ENCODE peak calls at places on chromosomes 6 and 20, in five cellular contexts. Q is ovary, D is prostate gland, R is right lobe of liver, N is upper lobe of left lung. U is an unnamed sample.
A peak's percentile ranks its signal among the peaks of the same experiment; 100 is the strongest.

GRCh38 chr20:19699132-19699971 is 58.7 kb upstream of the RIN2 start:
- DNase-seq in Q (no peak), D (no peak), R (no peak), N (no peak), U (peak; percentile 55)

GRCh38 chr6:18335948-18336347 is 51.2 kb upstream of the RNF144B start:
- DNase-seq in Q (no peak), D (no peak), R (no peak), N (no peak), U (no peak)

GRCh38 chr20:17530716-17531536 is at the start of gene BFSP1:
- DNase-seq in Q (peak; percentile 53), D (peak; percentile 22), R (peak; percentile 78), N (peak; percentile 48), U (peak; percentile 43)

GRCh38 chr6:121437861-121438651 is 2.6 kb downstream of the GJA1 start:
- DNase-seq in Q (peak; percentile 33), D (peak; percentile 51), R (no peak), N (peak; percentile 52), U (no peak)

GRCh38 chr6:154408906-154409500 is 52.4 kb upstream of the IPCEF1 start:
- DNase-seq in Q (no peak), D (no peak), R (no peak), N (no peak), U (no peak)

GRCh38 chr6:52162940-52163908 is 23.0 kb upstream of the IL17A start:
- DNase-seq in Q (no peak), D (no peak), R (no peak), N (no peak), U (no peak)

GRCh38 chr6:153553627-153554026 is 422.5 kb upstream of the RGS17 start:
- DNase-seq in Q (no peak), D (no peak), R (no peak), N (no peak), U (no peak)

GRCh38 chr6:139376054-139376355 is 1.6 kb upstream of the CITED2 start:
- DNase-seq in Q (no peak), D (no peak), R (no peak), N (peak; percentile 54), U (no peak)

GRCh38 chr6:158924499-158925455 is 75.2 kb downstream of the RSPH3 start:
- DNase-seq in Q (no peak), D (no peak), R (no peak), N (no peak), U (no peak)

GRCh38 chr6:139313784-139314545 is 22.2 kb upstream of the TXLNB start:
- DNase-seq in Q (no peak), D (no peak), R (no peak), N (no peak), U (no peak)

GRCh38 chr6:64439274-64439673 is 803.7 kb downstream of the PHF3 start:
- DNase-seq in Q (no peak), D (no peak), R (no peak), N (no peak), U (no peak)

GRCh38 chr20:38534756-38535155 is 46.2 kb upstream of the ADIG start:
- DNase-seq in Q (no peak), D (no peak), R (no peak), N (no peak), U (no peak)

GRCh38 chr6:102812242-102812641 is 1418.7 kb downstream of the GRIK2 start:
- DNase-seq in Q (no peak), D (no peak), R (no peak), N (no peak), U (no peak)

GRCh38 chr6:6695711-6696048 is 107.2 kb downstream of the LY86 start:
- DNase-seq in Q (no peak), D (no peak), R (no peak), N (no peak), U (no peak)

GRCh38 chr6:3592371-3592941 is 135.6 kb upstream of the SLC22A23 start:
- DNase-seq in Q (no peak), D (no peak), R (no peak), N (no peak), U (peak; percentile 60)

GRCh38 chr20:4545526-4545925 is 176.2 kb upstream of the PRND start:
- DNase-seq in Q (no peak), D (no peak), R (no peak), N (no peak), U (no peak)

GRCh38 chr6:127022297-127022696 is 96.2 kb upstream of the RSPO3 start:
- DNase-seq in Q (no peak), D (peak; percentile 15), R (no peak), N (peak; percentile 40), U (no peak)

GRCh38 chr6:124881898-124882579 is 80.2 kb upstream of the RNF217 start:
- DNase-seq in Q (no peak), D (no peak), R (no peak), N (no peak), U (no peak)

GRCh38 chr6:78701407-78701806 is 165.9 kb upstream of the IRAK1BP1 start:
- DNase-seq in Q (no peak), D (no peak), R (no peak), N (no peak), U (no peak)

GRCh38 chr6:113633638-113634037 is 223.5 kb upstream of the MARCKS start:
- DNase-seq in Q (no peak), D (no peak), R (no peak), N (no peak), U (no peak)

GRCh38 chr6:38148606-38149005 is 329.1 kb downstream of the ZFAND3 start:
- DNase-seq in Q (no peak), D (no peak), R (no peak), N (no peak), U (no peak)

GRCh38 chr6:26224940-26225847 is 138.0 kb downstream of the HFE start:
- DNase-seq in Q (peak; percentile 28), D (peak; percentile 57), R (no peak), N (no peak), U (no peak)

GRCh38 chr6:26401987-26402658 is at the start of gene BTN3A1:
- DNase-seq in Q (peak; percentile 55), D (peak; percentile 67), R (peak; percentile 70), N (peak; percentile 75), U (peak; percentile 60)

GRCh38 chr20:36167826-36168634 is 13.5 kb downstream of the EPB41L1 start:
- DNase-seq in Q (no peak), D (no peak), R (no peak), N (peak; percentile 64), U (peak; percentile 86)

DNA sequence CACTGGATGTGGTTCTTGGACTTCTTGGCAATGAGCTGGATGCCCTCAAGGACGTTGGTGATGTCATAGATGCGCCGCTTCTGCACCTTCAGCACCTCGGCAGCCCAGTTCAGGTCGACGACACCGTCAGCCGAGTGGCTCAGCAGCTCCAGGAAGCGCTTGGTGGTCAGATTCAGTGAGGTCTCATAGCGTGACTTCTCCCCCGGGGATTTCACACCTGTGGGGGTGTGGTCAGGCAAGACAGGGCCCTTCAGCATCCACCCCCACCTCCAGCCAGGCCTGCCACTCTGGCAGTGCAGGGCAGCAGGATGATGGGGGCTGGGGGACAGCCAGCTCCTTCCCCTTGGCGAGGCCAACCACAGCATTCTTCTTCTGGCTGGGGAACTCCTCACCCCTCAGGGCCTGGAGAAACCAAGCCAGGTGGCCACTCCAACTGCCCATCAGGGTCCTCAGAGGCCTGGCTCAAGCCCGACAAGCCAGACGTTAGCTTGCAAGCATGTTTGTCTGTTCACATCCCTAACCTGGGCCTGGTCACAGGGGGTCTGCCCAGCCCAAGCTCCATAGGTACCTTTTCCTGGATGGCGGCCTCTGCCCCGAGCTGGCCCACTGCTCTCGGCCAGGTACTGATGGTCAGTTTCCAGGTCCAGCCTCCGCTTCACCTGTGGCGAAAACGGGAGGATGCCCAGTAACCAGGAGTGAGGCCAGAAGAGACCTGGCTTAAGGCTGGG is 5.7 kb upstream of the NECAB3 start:
- DNase-seq in Q (no peak), D (no peak), R (no peak), N (no peak), U (no peak)
- TF ChIP-seq POLR2A in Q (no peak), D (no peak), R (no peak), N (no peak), U (no peak)

GRCh38 chr6:16055852-16056251 is 73.0 kb upstream of the MYLIP start:
- DNase-seq in Q (no peak), D (no peak), R (no peak), N (no peak), U (no peak)
- TF ChIP-seq POLR2A in Q (no peak), D (no peak), R (no peak), N (no peak), U (no peak)

GRCh38 chr20:25402583-25402982 is 4.9 kb upstream of the GINS1 start:
- DNase-seq in Q (no peak), D (no peak), R (no peak), N (no peak), U (no peak)

GRCh38 chr20:25408170-25408547 is 686 bp downstream of the GINS1 start:
- DNase-seq in Q (no peak), D (no peak), R (no peak), N (no peak), U (no peak)

GRCh38 chr20:25408890-25409289 is 1.4 kb downstream of the GINS1 start:
- DNase-seq in Q (no peak), D (no peak), R (no peak), N (no peak), U (no peak)

DNA sequence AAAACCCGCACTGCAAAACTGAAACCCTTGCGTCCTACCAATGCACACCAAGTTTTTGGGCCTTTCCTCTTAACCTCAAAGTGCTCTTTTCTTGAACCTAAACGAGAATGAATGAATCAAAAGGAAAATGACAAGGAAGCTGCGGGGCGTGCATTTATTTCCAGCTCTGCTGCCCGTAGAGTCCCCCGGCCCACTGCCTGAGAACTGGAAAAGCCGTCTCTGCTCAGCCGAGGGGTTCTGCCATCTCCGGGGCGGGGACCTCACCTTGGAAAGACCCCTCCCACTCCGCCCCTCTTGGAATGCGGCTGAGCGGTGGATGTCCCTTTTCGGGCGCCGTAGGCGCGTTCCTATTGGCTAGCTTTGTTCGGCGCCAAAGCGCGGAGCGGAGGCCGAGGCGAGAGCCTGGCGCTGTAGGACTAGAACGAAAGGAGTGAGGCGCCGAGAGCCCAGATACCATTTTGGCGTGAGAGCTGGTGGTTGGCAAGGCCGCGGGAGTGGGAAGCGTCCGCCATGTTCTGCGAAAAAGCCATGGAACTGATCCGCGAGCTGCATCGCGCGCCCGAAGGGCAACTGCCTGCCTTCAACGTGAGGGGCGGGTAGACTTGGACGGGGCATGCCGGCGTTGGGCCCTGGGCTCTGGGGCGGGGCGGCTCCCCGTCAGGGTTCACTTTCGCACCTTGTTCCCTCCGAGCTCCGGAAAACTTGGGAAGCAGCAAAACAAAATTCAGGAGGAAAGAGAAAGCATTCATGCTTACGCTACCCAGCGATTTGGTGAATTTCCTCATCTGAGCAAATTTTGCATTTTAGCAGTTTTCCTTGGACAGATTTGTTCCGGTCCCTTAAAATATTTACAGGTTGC is at the start of gene GINS1:
- DNase-seq in Q (peak; percentile 71), D (peak; percentile 71), R (peak; percentile 87), N (peak; percentile 71), U (peak; percentile 84)
- TF ChIP-seq POLR2A in Q (no peak), D (no peak), R (peak; percentile 14), N (no peak), U (peak; percentile 88)

DNA sequence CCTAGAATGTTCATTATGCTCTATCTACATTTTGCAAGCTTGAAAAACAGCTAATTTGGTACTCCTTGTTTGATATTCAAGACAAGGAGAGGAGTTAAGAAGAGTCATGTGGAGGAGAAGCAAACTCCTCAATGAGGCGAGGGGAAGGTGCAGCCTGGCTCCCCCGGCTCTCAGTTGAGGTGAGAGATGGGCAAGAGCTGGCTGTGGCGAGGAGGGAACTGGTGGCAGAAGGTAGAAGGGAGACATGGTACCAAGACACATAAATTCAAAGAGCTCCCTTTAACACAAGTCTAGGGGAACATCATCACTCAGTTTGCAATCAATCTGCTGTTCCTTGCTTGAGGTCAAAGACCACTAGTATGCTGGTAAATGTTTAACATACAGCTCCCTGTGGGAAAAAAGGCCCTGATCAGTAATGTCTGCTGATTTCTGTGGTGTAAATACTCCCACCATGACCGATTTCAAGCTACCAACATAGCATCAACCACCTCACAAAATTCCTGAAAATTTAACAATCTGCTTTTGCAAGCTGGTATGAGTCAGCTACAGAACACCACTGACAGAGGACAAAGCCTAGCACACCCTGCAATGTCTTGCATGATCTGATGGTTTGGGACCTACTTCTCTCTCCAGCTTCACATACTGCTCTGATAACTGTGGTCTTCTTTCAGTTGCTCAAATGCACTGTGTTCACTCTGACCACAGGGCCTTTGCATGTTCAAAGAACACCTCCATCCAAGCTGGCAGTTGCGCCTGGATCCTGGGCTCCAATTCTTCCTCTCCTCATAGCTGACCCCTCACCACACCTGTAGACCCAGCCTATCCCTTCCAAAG is 516.3 kb upstream of the CHD6 start:
- DNase-seq in Q (no peak), D (no peak), R (no peak), N (no peak), U (no peak)
- TF ChIP-seq POLR2A in Q (no peak), D (no peak), R (no peak), N (no peak), U (no peak)